ENCODE peak calls at places on chromosomes 3 and 15, in seven cellular contexts. W is psoas muscle; H is GM12865; P is PC-9; B is spleen; C is CD8-positive, alpha-beta T cell; J is breast epithelium. G is an unnamed sample.

GRCh38 chr3:194686414-194686815 is 732 bp downstream of the FAM43A start:
- DNase-seq in W (no peak), H (no peak), P (no peak), B (no peak), C (peak), J (no peak), G (no peak)

GRCh38 chr3:179956416-179956830 is 80.3 kb downstream of the PEX5L start:
- DNase-seq in W (no peak), H (peak), P (no peak), B (no peak), C (no peak), J (no peak), G (no peak)

GRCh38 chr3:150605998-150606641 is 3.0 kb downstream of the SELENOT start:
- DNase-seq in W (no peak), H (peak), P (no peak), B (peak), C (no peak), J (no peak), G (no peak)

GRCh38 chr15:65460948-65461347 is 38.2 kb upstream of the IGDCC4 start:
- DNase-seq in W (no peak), H (peak), P (no peak), B (no peak), C (no peak), J (no peak), G (no peak)

GRCh38 chr15:101255066-101255415 is 3.2 kb upstream of the CHSY1 start:
- DNase-seq in W (no peak), H (no peak), P (no peak), B (no peak), C (no peak), J (no peak), G (no peak)

GRCh38 chr3:154050766-154051165 is 70.4 kb upstream of the ARHGEF26 start:
- DNase-seq in W (no peak), H (no peak), P (no peak), B (no peak), C (no peak), J (no peak), G (no peak)

GRCh38 chr15:66638377-66638776 is 63.7 kb upstream of the SMAD6 start:
- DNase-seq in W (no peak), H (no peak), P (no peak), B (no peak), C (no peak), J (no peak), G (no peak)

GRCh38 chr3:9014189-9014588 is 50.9 kb upstream of the RAD18 start:
- DNase-seq in W (no peak), H (no peak), P (no peak), B (no peak), C (no peak), J (no peak), G (no peak)

GRCh38 chr3:126886217-126886616 is 96.7 kb upstream of the PLXNA1 start:
- DNase-seq in W (no peak), H (no peak), P (no peak), B (no peak), C (no peak), J (peak), G (no peak)

GRCh38 chr3:189744235-189744634 is 113.0 kb downstream of the TP63 start:
- DNase-seq in W (no peak), H (no peak), P (no peak), B (no peak), C (no peak), J (no peak), G (no peak)

GRCh38 chr3:157523814-157524213 is 20.6 kb upstream of the VEPH1 start:
- DNase-seq in W (no peak), H (no peak), P (no peak), B (no peak), C (no peak), J (no peak), G (no peak)

GRCh38 chr15:54519577-54519976 is 541.3 kb downstream of the UNC13C start:
- DNase-seq in W (no peak), H (peak), P (no peak), B (no peak), C (no peak), J (no peak), G (no peak)

GRCh38 chr3:139448104-139448503 is 28.2 kb downstream of the RBP2 start:
- DNase-seq in W (no peak), H (no peak), P (no peak), B (no peak), C (no peak), J (no peak), G (no peak)

GRCh38 chr15:98648654-98649537 is 557 bp downstream of the IGF1R start:
- DNase-seq in W (peak), H (peak), P (no peak), B (peak), C (peak), J (no peak), G (no peak)

GRCh38 chr3:125207949-125208568 is 4.5 kb downstream of the SLC12A8 start:
- DNase-seq in W (no peak), H (no peak), P (no peak), B (no peak), C (no peak), J (no peak), G (no peak)

GRCh38 chr3:12663311-12663935 is 494 bp downstream of the RAF1 start:
- DNase-seq in W (peak), H (no peak), P (no peak), B (no peak), C (peak), J (peak), G (no peak)

GRCh38 chr15:26967719-26968269 is 3.2 kb upstream of the GABRG3 start:
- DNase-seq in W (no peak), H (no peak), P (no peak), B (no peak), C (no peak), J (no peak), G (no peak)

GRCh38 chr15:39685999-39686613 is 96.5 kb downstream of the FSIP1 start:
- DNase-seq in W (no peak), H (peak), P (no peak), B (no peak), C (no peak), J (no peak), G (no peak)

GRCh38 chr15:58182460-58183163 is 44.4 kb downstream of the AQP9 start:
- DNase-seq in W (peak), H (peak), P (no peak), B (no peak), C (peak), J (no peak), G (no peak)

GRCh38 chr3:58776231-58776630 is 109.7 kb upstream of the FAM3D start:
- DNase-seq in W (no peak), H (peak), P (no peak), B (no peak), C (no peak), J (no peak), G (no peak)

GRCh38 chr3:190117995-190118394 is 2.7 kb downstream of the P3H2 start:
- DNase-seq in W (no peak), H (no peak), P (peak), B (no peak), C (no peak), J (no peak), G (no peak)

GRCh38 chr15:78082106-78082742 is 4.7 kb upstream of the TBC1D2B start:
- DNase-seq in W (no peak), H (no peak), P (no peak), B (no peak), C (no peak), J (no peak), G (no peak)

GRCh38 chr15:59237854-59238252 is 31.2 kb downstream of the LDHAL6B start:
- DNase-seq in W (no peak), H (peak), P (no peak), B (no peak), C (no peak), J (no peak), G (no peak)

GRCh38 chr3:134326760-134327593 is 47.3 kb downstream of the AMOTL2 start:
- DNase-seq in W (peak), H (no peak), P (peak), B (no peak), C (no peak), J (peak), G (no peak)

GRCh38 chr15:80773122-80773551 is 6.0 kb upstream of the CEMIP start:
- DNase-seq in W (no peak), H (no peak), P (no peak), B (no peak), C (no peak), J (no peak), G (no peak)

GRCh38 chr3:177729939-177730700 is 532.8 kb upstream of the TBL1XR1 start:
- DNase-seq in W (peak), H (no peak), P (no peak), B (no peak), C (no peak), J (no peak), G (no peak)

GRCh38 chr15:77251662-77252061 is 168.2 kb downstream of the PEAK1 start:
- DNase-seq in W (no peak), H (no peak), P (no peak), B (no peak), C (no peak), J (no peak), G (no peak)

GRCh38 chr15:91271565-91272153 is 171.6 kb downstream of the SV2B start:
- DNase-seq in W (no peak), H (peak), P (no peak), B (no peak), C (peak), J (no peak), G (no peak)

GRCh38 chr3:66577804-66578203 is 77.0 kb upstream of the LRIG1 start:
- DNase-seq in W (no peak), H (no peak), P (no peak), B (no peak), C (no peak), J (no peak), G (no peak)

GRCh38 chr3:48952510-48953118 is 34.0 kb downstream of the ARIH2 start:
- DNase-seq in W (no peak), H (peak), P (no peak), B (no peak), C (peak), J (no peak), G (no peak)

GRCh38 chr3:126432901-126433480 is 38.3 kb downstream of the CFAP100 start:
- DNase-seq in W (no peak), H (no peak), P (no peak), B (peak), C (no peak), J (no peak), G (no peak)

GRCh38 chr3:71585126-71585525 is 1.6 kb upstream of the FOXP1 start:
- DNase-seq in W (no peak), H (no peak), P (no peak), B (no peak), C (no peak), J (no peak), G (no peak)
- H3K4me3 ChIP-seq in W (peak), H (no peak), P (peak), B (peak), C (peak), J (peak), G (peak)

GRCh38 chr15:51874751-51875644 is 45.5 kb downstream of the TMOD3 start:
- DNase-seq in W (no peak), H (no peak), P (peak), B (no peak), C (no peak), J (no peak), G (no peak)
- H3K4me3 ChIP-seq in W (no peak), H (no peak), P (peak), B (no peak), C (no peak), J (no peak), G (no peak)

GRCh38 chr3:128485283-128486156 is 7.5 kb downstream of the GATA2 start:
- DNase-seq in W (no peak), H (no peak), P (no peak), B (peak), C (no peak), J (no peak), G (no peak)
- H3K4me3 ChIP-seq in W (peak), H (no peak), P (no peak), B (peak), C (no peak), J (peak), G (peak)

DNA sequence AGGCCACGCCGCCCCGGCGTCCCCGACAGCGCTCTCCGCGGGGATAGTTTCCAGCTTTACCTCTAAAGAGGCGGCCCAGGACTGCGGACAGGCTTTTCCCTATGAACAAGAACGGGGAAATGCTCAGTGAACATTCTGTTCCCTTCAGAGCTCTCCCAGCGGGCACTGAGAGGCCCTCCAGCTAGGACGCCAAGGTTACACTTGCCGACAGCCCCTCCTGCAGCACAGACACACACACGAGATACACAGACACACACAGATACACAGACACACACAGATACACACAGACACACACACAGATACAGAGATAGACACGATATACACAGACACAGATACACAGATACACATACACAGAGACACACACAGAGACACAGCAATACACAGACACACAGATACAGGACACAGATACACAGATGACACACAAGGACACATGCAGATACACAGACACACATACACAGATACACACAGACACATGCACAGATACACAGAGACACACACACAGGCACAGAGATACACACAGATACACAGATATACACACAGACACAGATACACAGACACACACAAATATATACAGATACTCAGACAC is 533 bp upstream of the OCA2 start:
- DNase-seq in W (no peak), H (no peak), P (no peak), B (no peak), C (no peak), J (no peak), G (no peak)
- H3K4me3 ChIP-seq in W (peak), H (no peak), P (no peak), B (peak), C (no peak), J (peak), G (peak)

DNA sequence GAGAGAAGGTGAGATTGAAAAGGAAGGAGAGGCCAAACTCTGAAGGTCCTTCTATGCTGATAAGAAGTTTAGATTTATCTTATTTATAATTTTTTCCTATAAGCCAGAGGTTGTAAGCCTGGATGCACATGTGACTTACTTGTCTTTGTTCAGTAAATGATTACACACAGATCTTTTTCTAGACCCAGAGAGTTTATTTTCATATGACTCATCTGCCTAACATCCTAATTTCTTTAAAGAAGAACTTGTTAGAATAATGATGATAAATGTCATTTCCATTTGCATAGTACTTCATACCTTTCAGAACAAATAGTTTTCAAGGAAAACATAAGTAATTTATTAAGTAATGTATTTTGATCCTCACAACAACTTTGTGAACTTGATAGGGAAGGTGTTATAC is 434.8 kb upstream of the DPH6 start:
- DNase-seq in W (no peak), H (no peak), P (no peak), B (no peak), C (no peak), J (no peak), G (no peak)
- H3K4me3 ChIP-seq in W (no peak), H (no peak), P (no peak), B (no peak), C (no peak), J (no peak), G (no peak)

GRCh38 chr3:88033088-88033487 is 25.7 kb downstream of the CGGBP1 start:
- DNase-seq in W (no peak), H (no peak), P (no peak), B (no peak), C (no peak), J (no peak), G (no peak)

GRCh38 chr3:88030200-88030599 is 28.6 kb downstream of the CGGBP1 start:
- DNase-seq in W (no peak), H (no peak), P (no peak), B (no peak), C (no peak), J (no peak), G (no peak)

GRCh38 chr3:88033806-88034205 is 25.0 kb downstream of the CGGBP1 start:
- DNase-seq in W (no peak), H (no peak), P (no peak), B (no peak), C (no peak), J (no peak), G (no peak)

GRCh38 chr3:88031543-88032148 is 27.2 kb downstream of the CGGBP1 start:
- DNase-seq in W (no peak), H (peak), P (peak), B (no peak), C (no peak), J (no peak), G (no peak)

DNA sequence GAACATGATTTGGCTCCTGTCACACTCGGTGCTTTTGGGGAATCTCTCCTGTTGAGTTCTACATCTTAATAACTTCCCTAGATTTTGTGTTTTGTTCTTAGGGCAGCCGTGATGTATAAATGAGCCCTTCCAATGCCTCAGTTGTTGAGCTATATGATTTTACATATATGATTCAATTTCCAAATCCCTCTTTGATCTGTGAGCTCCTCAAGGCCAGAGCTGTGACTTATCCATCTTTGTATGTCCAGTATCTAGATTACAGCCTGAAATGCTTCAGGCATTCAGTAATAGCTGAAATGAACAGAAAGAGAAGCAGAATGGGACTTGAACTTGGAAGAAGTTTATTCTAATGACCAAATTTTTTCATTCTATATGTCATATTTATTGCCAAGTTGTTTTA is 26.6 kb downstream of the CGGBP1 start:
- DNase-seq in W (no peak), H (no peak), P (no peak), B (no peak), C (no peak), J (no peak), G (no peak)
- H3K4me3 ChIP-seq in W (peak), H (peak), P (peak), B (peak), C (peak), J (peak), G (peak)

GRCh38 chr3:71579934-71580318 is 3.6 kb downstream of the FOXP1 start:
- DNase-seq in W (no peak), H (no peak), P (peak), B (no peak), C (no peak), J (no peak), G (no peak)
- H3K4me3 ChIP-seq in W (peak), H (no peak), P (no peak), B (peak), C (no peak), J (peak), G (peak)

DNA sequence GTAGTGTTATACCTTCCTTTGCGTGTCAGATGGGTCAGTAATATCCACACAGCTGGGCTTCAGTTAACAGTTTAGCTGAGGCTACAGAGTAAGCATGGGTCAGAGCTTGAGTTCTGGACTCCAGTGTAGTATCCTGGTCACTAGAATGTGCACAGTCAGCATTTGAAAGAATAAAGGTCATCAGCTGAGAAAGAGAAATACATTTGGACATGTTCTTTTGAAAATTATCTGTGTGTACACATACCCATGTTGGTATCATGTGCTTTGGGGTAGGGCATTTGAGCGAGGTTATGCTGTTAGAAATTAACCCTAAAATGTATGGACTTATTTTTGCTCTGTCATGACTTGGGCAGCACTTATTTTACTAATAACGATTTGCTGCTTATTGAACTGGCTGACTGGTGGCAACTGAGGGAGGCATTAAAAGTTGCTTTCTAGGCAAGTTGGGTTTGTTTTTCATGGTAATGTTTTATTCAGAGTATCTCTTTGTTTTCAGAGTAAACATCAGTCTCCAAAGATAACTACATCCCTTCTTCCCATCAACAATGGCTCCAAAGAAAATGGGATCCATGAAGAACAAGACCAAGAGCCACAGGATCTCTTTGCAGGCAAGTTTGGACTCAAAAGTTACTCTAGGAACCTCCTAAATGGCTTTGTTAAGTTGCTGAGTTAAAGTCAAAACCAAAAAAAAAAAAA is 16.4 kb downstream of the SNX1 start:
- DNase-seq in W (no peak), H (no peak), P (no peak), B (no peak), C (no peak), J (no peak), G (no peak)
- H3K4me3 ChIP-seq in W (no peak), H (no peak), P (no peak), B (no peak), C (no peak), J (no peak), G (no peak)